ENCODE peak calls at places on chromosomes 2 and 18, in seven cellular contexts. G is cardiac muscle cell, Z is right cardiac atrium, P is GM12891, V is mucosa of gallbladder, K is GM12892, M is NCI-H345. J is an unnamed sample.

GRCh38 chr2:60094450-60094929 is 459.0 kb downstream of the BCL11A start:
- DNase-seq in P (no peak), M (peak), G (no peak), Z (no peak), K (no peak), V (peak), J (peak)

GRCh38 chr2:62145478-62146100 is 50.3 kb upstream of the B3GNT2 start:
- DNase-seq in V (no peak), M (no peak), P (no peak), K (no peak), G (no peak), Z (no peak), J (no peak)

GRCh38 chr2:234794866-234795265 is 157.0 kb upstream of the SH3BP4 start:
- DNase-seq in V (no peak), K (no peak), P (no peak), M (no peak), Z (no peak), G (no peak), J (no peak)

GRCh38 chr2:211591456-211591855 is 947.1 kb downstream of the ERBB4 start:
- DNase-seq in K (no peak), V (no peak), P (no peak), G (no peak), Z (no peak), M (no peak), J (no peak)

GRCh38 chr2:25000503-25001328 is 29.0 kb upstream of the DNAJC27 start:
- DNase-seq in V (no peak), P (no peak), Z (no peak), G (peak), K (no peak), M (no peak), J (peak)

GRCh38 chr2:220318508-220318907 is 691.1 kb downstream of the SLC4A3 start:
- DNase-seq in M (no peak), V (no peak), G (no peak), P (no peak), Z (no peak), K (no peak), J (no peak)

GRCh38 chr2:227612546-227613271 is 1.9 kb downstream of the SCYGR3 start:
- DNase-seq in M (peak), P (no peak), K (no peak), V (no peak), Z (no peak), G (no peak), J (no peak)

GRCh38 chr2:20611077-20611843 is 39.6 kb downstream of the HS1BP3 start:
- DNase-seq in G (peak), M (no peak), V (peak), P (no peak), Z (peak), K (no peak), J (no peak)

GRCh38 chr2:171702781-171703556 is 15.7 kb downstream of the DYNC1I2 start:
- DNase-seq in P (no peak), K (no peak), V (no peak), M (no peak), G (peak), Z (no peak), J (peak)

GRCh38 chr2:151922845-151923666 is 94.8 kb upstream of the ARL5A start:
- DNase-seq in K (no peak), P (no peak), V (peak), G (peak), M (peak), Z (peak), J (no peak)

GRCh38 chr2:73979686-73980085 is 5.0 kb upstream of the TET3 start:
- DNase-seq in V (no peak), P (no peak), K (no peak), G (peak), Z (peak), M (no peak), J (peak)

GRCh38 chr2:154697422-154698237 is 865 bp upstream of the KCNJ3 start:
- DNase-seq in M (peak), G (peak), K (no peak), P (no peak), Z (peak), V (peak), J (no peak)

GRCh38 chr18:79258447-79258846 is 137.3 kb upstream of the NFATC1 start:
- DNase-seq in M (peak), G (no peak), V (no peak), P (peak), K (no peak), Z (no peak), J (no peak)

GRCh38 chr2:56333812-56334485 is 150.2 kb downstream of the CCDC85A start:
- DNase-seq in Z (no peak), P (no peak), K (no peak), V (no peak), M (no peak), G (no peak), J (no peak)

GRCh38 chr2:197191948-197192338 is 118.6 kb downstream of the ANKRD44 start:
- DNase-seq in P (no peak), V (no peak), G (no peak), M (no peak), Z (no peak), K (no peak), J (no peak)

GRCh38 chr18:44098551-44099098 is 582.1 kb upstream of the SETBP1 start:
- DNase-seq in G (peak), M (no peak), K (no peak), V (no peak), P (no peak), Z (no peak), J (peak)

GRCh38 chr18:9191658-9192256 is 55.2 kb downstream of the ANKRD12 start:
- DNase-seq in M (no peak), V (no peak), K (no peak), Z (no peak), P (no peak), G (no peak), J (no peak)

GRCh38 chr2:239819091-239819973 is 205.8 kb downstream of the NDUFA10 start:
- DNase-seq in Z (no peak), V (peak), K (no peak), P (no peak), M (no peak), G (no peak), J (no peak)

GRCh38 chr2:157747695-157748370 is 119.2 kb upstream of the ACVR1C start:
- DNase-seq in M (no peak), V (no peak), Z (peak), P (no peak), G (peak), K (no peak), J (peak)

GRCh38 chr18:59996370-59996966 is 96.7 kb downstream of the PMAIP1 start:
- DNase-seq in K (no peak), P (no peak), Z (no peak), V (no peak), G (peak), M (peak), J (peak)

GRCh38 chr18:63046375-63046774 is 273.2 kb downstream of the BCL2 start:
- DNase-seq in Z (no peak), K (no peak), V (no peak), M (no peak), P (no peak), G (no peak), J (no peak)

GRCh38 chr2:232316382-232317190 is 62.0 kb upstream of the ALPP start:
- DNase-seq in K (no peak), Z (no peak), V (no peak), G (no peak), M (no peak), P (no peak), J (no peak)

GRCh38 chr2:27989149-27989548 is 98.6 kb downstream of the BABAM2 start:
- DNase-seq in K (no peak), G (no peak), V (no peak), M (no peak), Z (no peak), P (no peak), J (no peak)

GRCh38 chr2:235467586-235467985 is 26.3 kb upstream of the AGAP1 start:
- DNase-seq in Z (no peak), M (no peak), V (no peak), K (no peak), P (no peak), G (peak), J (peak)

GRCh38 chr2:10354399-10354798 is 51.7 kb downstream of the HPCAL1 start:
- DNase-seq in Z (no peak), P (no peak), K (no peak), M (no peak), G (no peak), V (no peak), J (no peak)

GRCh38 chr18:77116201-77117080 is 16.1 kb downstream of the MBP start:
- DNase-seq in K (no peak), P (no peak), M (no peak), Z (no peak), G (no peak), V (no peak), J (no peak)

GRCh38 chr18:46497129-46497528 is 159.9 kb downstream of the LOXHD1 start:
- DNase-seq in P (no peak), V (no peak), G (peak), K (no peak), Z (no peak), M (no peak), J (peak)